ENCODE peak calls at places on chromosomes 6 and 20, in eight cellular contexts. M is dorsolateral prefrontal cortex, E is IMR-90, R is OCI-LY7, Z is ovary, J is suprapubic skin, C is type B pancreatic cell, Q is endothelial cell. D is an unnamed sample.

GRCh38 chr20:21430031-21430430 is 32.7 kb upstream of the NKX2-4 start:
- DNase-seq in M (no peak), E (no peak), R (no peak), Z (no peak), J (no peak), C (no peak), Q (no peak), D (no peak)

GRCh38 chr20:52536040-52536439 is 344.5 kb upstream of the ZFP64 start:
- DNase-seq in M (no peak), E (no peak), R (no peak), Z (no peak), J (no peak), C (no peak), Q (no peak), D (no peak)

GRCh38 chr6:140601409-140601808 is 1227.0 kb upstream of the CITED2 start:
- DNase-seq in M (no peak), E (peak; percentile 65), R (no peak), Z (no peak), J (no peak), C (no peak), Q (no peak), D (no peak)

GRCh38 chr6:121733216-121733615 is 297.8 kb downstream of the GJA1 start:
- DNase-seq in M (no peak), E (peak; percentile 38), R (no peak), Z (no peak), J (no peak), C (no peak), Q (no peak), D (no peak)

GRCh38 chr6:117548797-117549301 is 53.5 kb downstream of the GOPC start:
- DNase-seq in M (no peak), E (peak; percentile 73), R (no peak), Z (no peak), J (no peak), C (no peak), Q (no peak), D (no peak)

GRCh38 chr20:4507288-4507719 is 214.4 kb upstream of the PRND start:
- DNase-seq in M (no peak), E (peak; percentile 95), R (no peak), Z (no peak), J (no peak), C (no peak), Q (no peak), D (no peak)

GRCh38 chr20:31992086-31992485 is 18.2 kb upstream of the CCM2L start:
- DNase-seq in M (no peak), E (no peak), R (no peak), Z (no peak), J (no peak), C (no peak), Q (no peak), D (no peak)

GRCh38 chr20:35883341-35883777 is 70.9 kb downstream of the SCAND1 start:
- DNase-seq in M (no peak), E (no peak), R (no peak), Z (no peak), J (no peak), C (no peak), Q (no peak), D (no peak)

GRCh38 chr6:4134841-4135664 is at the start of gene ECI2:
- DNase-seq in M (no peak), E (peak; percentile 27), R (peak; percentile 65), Z (no peak), J (no peak), C (peak; percentile 81), Q (peak; percentile 72), D (no peak)

GRCh38 chr20:46774943-46775560 is 65.6 kb downstream of the SLC2A10 start:
- DNase-seq in M (no peak), E (no peak), R (no peak), Z (no peak), J (no peak), C (no peak), Q (no peak), D (no peak)

GRCh38 chr20:46770330-46771194 is 61.1 kb downstream of the SLC2A10 start:
- DNase-seq in M (no peak), E (peak; percentile 58), R (peak; percentile 33), Z (no peak), J (no peak), C (no peak), Q (no peak), D (no peak)

GRCh38 chr20:46773680-46774079 is 64.2 kb downstream of the SLC2A10 start:
- DNase-seq in M (no peak), E (no peak), R (no peak), Z (no peak), J (no peak), C (no peak), Q (no peak), D (no peak)

GRCh38 chr20:46771195-46771588 is 61.7 kb downstream of the SLC2A10 start:
- DNase-seq in M (no peak), E (no peak), R (no peak), Z (no peak), J (no peak), C (no peak), Q (no peak), D (no peak)

GRCh38 chr20:46772901-46773300 is 63.5 kb downstream of the SLC2A10 start:
- DNase-seq in M (no peak), E (no peak), R (no peak), Z (no peak), J (no peak), C (no peak), Q (no peak), D (no peak)
- TF ChIP-seq CTCF in M (no peak), E (no peak), R (no peak), Z (no peak), J (no peak), C (peak; percentile 57), Q (peak; percentile 9), D (no peak)

DNA sequence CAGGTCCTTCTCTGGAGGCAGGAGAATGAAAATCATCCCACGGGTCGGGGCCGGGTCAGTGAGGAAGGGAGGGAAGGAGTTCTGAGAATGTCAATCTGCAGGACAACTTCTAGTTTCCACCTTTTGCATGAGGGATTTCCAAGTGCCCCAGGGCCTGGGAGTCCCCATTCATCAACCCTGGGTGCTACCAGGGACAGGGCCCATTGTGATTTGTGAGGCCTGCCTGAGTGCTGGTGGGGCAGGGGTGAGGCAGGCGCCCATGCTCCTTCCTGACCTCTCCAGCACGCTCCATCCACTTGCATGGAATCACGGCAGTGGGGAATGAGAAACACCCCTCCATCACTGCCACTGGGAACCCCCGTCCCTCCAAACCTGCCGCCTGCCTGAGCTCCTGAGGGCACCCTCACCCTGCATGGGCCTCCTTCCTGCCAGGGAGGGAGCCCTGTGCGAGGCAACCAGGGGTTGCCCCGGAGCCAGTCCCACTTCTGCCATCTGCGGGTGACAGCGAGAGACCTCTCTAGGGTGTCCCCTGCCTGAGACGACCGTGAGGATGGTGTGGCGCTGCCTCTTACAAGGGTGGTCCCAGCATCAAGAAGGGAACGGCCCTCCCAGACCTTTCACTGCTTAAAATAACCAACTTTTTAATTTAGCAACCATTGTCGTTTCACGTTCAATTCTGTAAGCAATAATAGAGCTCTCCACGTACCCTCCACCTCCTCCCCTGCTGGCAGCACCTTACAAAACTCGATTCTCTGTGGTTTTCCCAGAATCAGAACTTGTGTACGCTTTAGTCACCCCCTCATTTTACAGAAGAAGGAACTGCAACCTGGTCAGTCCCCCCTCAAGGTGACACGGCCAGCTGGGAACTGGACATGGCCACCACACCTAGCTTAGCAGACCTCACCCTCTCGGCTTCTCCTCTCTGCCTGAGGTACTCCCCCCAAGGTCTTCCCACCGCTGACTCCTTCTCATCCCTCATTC is 28.6 kb downstream of the PMEPA1 start:
- DNase-seq in M (no peak), E (no peak), R (peak; percentile 77), Z (no peak), J (no peak), C (no peak), Q (no peak), D (no peak)
- TF ChIP-seq CTCF in M (no peak), E (no peak), R (peak; percentile 67), Z (no peak), J (no peak), C (no peak), Q (no peak), D (no peak)

GRCh38 chr6:9039258-9039657 is 603.9 kb upstream of the SLC35B3 start:
- DNase-seq in M (no peak), E (no peak), R (no peak), Z (no peak), J (no peak), C (no peak), Q (no peak), D (no peak)
- TF ChIP-seq CTCF in M (no peak), E (no peak), R (no peak), Z (no peak), J (no peak), C (no peak), Q (no peak), D (no peak)

GRCh38 chr20:62570897-62571666 is 71.2 kb upstream of the SLCO4A1 start:
- DNase-seq in M (no peak), E (no peak), R (no peak), Z (no peak), J (no peak), C (no peak), Q (no peak), D (no peak)

GRCh38 chr20:62569615-62570014 is 72.7 kb upstream of the SLCO4A1 start:
- DNase-seq in M (no peak), E (no peak), R (no peak), Z (no peak), J (no peak), C (no peak), Q (no peak), D (no peak)

GRCh38 chr20:62570403-62570802 is 71.9 kb upstream of the SLCO4A1 start:
- DNase-seq in M (no peak), E (no peak), R (no peak), Z (no peak), J (no peak), C (no peak), Q (no peak), D (no peak)

GRCh38 chr20:62572980-62573379 is 69.3 kb upstream of the SLCO4A1 start:
- DNase-seq in M (no peak), E (no peak), R (no peak), Z (no peak), J (no peak), C (no peak), Q (no peak), D (no peak)

DNA sequence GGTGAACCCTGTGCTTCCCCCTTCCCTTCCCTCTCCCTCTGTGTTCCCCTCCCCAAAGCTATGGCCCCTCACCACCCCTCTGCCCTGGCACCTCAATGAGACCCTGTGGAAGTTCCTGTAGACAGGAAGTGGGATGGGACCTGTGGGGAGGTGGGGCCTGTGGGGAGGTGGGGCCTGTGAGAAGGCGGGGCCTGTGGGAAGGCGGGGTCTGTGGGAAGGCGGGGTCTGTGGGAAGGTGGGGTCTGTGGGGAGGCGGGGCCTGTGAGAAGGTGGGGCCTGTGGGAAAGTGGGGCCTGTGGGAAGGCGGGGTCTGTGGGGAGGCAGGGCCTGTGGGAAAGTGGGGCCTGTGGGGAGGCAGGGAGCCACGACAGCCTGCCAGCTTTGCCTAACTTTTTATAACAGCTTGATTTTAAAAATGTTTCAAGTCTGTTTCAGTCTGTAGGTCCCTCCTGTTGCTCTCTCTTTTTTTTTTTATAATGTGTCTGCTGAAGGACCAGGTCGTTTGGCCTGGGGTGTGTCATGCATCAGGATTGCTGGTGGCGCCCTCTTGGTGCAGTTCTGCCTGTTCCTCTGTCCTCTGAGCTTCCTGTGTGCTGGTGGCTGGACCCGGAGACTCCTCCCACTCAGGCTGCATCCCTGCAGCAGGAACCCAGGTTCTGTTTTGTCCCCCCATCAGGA is 70.5 kb upstream of the SLCO4A1 start:
- DNase-seq in M (no peak), E (no peak), R (peak; percentile 80), Z (no peak), J (no peak), C (no peak), Q (no peak), D (no peak)
- TF ChIP-seq CTCF in M (no peak), E (no peak), R (peak; percentile 82), Z (no peak), J (no peak), C (peak; percentile 20), Q (no peak), D (no peak)

D was measured in omental fat pad.